ENCODE peak calls at places on chromosomes 5 and 9, in nine cellular contexts. Q is OCI-LY7, R is lower lobe of right lung, H is uterus, V is neural progenitor cell, K is ovary, X is fibroblast of lung, Y is pancreas, I is IMR-90. E is an unnamed sample.
A peak's percentile ranks its signal among the peaks of the same experiment; 100 is the strongest.

GRCh38 chr9:77305622-77306365 is 128.5 kb downstream of the VPS13A start:
- DNase-seq in Q (no peak), R (no peak), H (no peak), V (no peak), K (no peak), X (peak; percentile 26), Y (no peak), I (peak; percentile 43), E (no peak)

GRCh38 chr9:135126480-135127187 is 39.2 kb downstream of the OLFM1 start:
- DNase-seq in Q (no peak), R (no peak), H (no peak), V (no peak), K (no peak), X (no peak), Y (peak; percentile 35), I (no peak), E (peak; percentile 94)

GRCh38 chr9:138061631-138062030 is 184.0 kb downstream of the CACNA1B start:
- DNase-seq in Q (no peak), R (no peak), H (no peak), V (no peak), K (no peak), X (no peak), Y (no peak), I (no peak), E (no peak)

GRCh38 chr5:172496671-172497371 is 42.5 kb upstream of the SH3PXD2B start:
- DNase-seq in Q (no peak), R (no peak), H (peak; percentile 59), V (no peak), K (peak; percentile 48), X (no peak), Y (no peak), I (no peak), E (peak; percentile 70)

GRCh38 chr9:29750062-29750461 is 2176.8 kb upstream of the C9orf72 start:
- DNase-seq in Q (no peak), R (no peak), H (no peak), V (no peak), K (no peak), X (no peak), Y (no peak), I (no peak), E (no peak)

GRCh38 chr5:115586525-115587146 is 15.6 kb downstream of the TICAM2 start:
- DNase-seq in Q (peak; percentile 44), R (no peak), H (no peak), V (peak; percentile 31), K (no peak), X (peak; percentile 71), Y (no peak), I (peak; percentile 54), E (no peak)

GRCh38 chr5:148125641-148126040 is 42.7 kb upstream of the SPINK14 start:
- DNase-seq in Q (no peak), R (no peak), H (no peak), V (no peak), K (no peak), X (peak; percentile 19), Y (no peak), I (peak; percentile 8), E (no peak)

GRCh38 chr5:88089757-88090390 is 178.8 kb downstream of the TMEM161B start:
- DNase-seq in Q (no peak), R (no peak), H (no peak), V (peak; percentile 16), K (no peak), X (no peak), Y (no peak), I (no peak), E (no peak)

GRCh38 chr9:128863647-128864046 is 18.1 kb downstream of the KYAT1 start:
- DNase-seq in Q (peak; percentile 80), R (peak; percentile 87), H (peak; percentile 75), V (peak; percentile 85), K (peak; percentile 79), X (peak; percentile 51), Y (peak; percentile 88), I (peak; percentile 36), E (peak; percentile 86)

GRCh38 chr5:154593091-154593490 is 115.1 kb upstream of the HAND1 start:
- DNase-seq in Q (no peak), R (no peak), H (no peak), V (no peak), K (no peak), X (peak; percentile 83), Y (no peak), I (peak; percentile 56), E (no peak)

GRCh38 chr9:101093620-101094019 is 65.1 kb downstream of the PLPPR1 start:
- DNase-seq in Q (no peak), R (no peak), H (no peak), V (no peak), K (no peak), X (no peak), Y (no peak), I (no peak), E (no peak)

DNA sequence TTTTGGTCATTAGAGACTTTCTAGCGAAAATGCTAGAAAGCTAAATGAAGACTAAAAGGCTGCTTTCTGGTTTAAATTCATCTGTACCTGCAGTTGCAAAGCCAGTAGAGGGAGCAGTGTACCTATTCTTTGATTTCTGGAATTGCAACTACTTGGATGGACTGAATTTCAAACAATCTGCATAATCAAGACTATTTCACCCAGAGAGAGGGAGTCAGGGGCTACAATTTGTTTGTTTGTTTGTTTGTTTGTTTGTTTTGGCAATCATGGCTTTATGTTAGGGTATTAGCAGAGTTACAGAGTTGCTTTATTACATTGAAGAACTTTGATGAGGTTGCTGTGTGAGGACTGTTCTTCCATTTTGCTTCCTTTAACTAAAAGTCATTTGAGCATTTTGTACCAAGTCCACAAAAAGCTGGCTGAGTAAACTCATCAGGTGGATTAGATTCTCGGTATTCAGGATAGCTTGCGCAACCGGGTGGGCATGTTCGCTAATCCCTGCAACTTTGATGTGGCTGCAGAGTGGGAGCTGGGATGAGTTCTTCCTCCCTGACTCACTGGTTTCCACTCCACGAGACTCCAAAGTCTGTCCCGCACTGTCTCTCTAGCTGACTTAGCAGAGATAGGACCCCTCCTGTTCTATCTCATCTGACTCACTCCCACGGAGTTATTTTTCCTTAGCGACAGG is 80.0 kb upstream of the TUT7 start:
- DNase-seq in Q (peak; percentile 48), R (no peak), H (peak; percentile 85), V (peak; percentile 64), K (peak; percentile 81), X (peak; percentile 86), Y (no peak), I (peak; percentile 79), E (peak; percentile 60)
- TF ChIP-seq CTCF in Q (peak; percentile 91), R (peak; percentile 74), H (peak; percentile 69), V (peak; percentile 90), K (peak; percentile 80), X (peak; percentile 85), Y (peak; percentile 57), I (peak; percentile 89), E (peak; percentile 72)

GRCh38 chr5:27241564-27242257 is 203.3 kb upstream of the CDH9 start:
- DNase-seq in Q (no peak), R (no peak), H (no peak), V (no peak), K (no peak), X (peak; percentile 98), Y (no peak), I (peak; percentile 97), E (no peak)
- TF ChIP-seq CTCF in Q (no peak), R (no peak), H (no peak), V (no peak), K (no peak), X (peak; percentile 42), Y (no peak), I (peak; percentile 56), E (no peak)

DNA sequence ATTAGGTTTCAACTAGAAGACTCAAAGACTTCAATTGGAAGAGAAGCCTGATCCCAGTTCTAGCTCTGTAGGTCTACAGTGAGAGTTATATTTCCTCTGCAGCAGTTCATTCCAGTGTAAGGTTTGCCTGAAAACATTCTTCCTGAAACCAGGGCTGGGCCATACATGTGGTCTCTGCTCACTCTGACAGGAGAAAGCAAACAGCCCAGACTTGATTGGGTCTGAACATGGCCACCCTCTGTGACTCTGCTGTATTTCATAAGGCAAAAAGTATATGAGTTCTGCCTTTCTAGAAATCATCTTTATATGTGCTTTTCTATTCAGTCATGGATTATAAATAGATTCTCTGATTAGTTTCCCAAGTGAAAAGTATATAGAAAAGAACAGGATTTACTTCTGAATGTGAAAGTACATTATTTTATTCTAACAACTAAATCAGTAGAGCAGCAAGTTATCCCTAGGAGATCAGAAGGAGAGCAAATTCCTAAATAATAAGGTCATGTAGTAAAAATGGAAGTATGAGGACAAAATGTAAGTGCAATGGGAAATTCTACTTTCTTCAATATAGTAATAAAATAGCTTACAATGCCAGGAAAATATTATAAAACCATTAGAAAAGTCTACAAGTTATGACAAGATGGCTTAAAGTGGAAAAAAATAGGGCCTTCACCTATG is 144.3 kb downstream of the EFNA5 start:
- DNase-seq in Q (no peak), R (no peak), H (no peak), V (no peak), K (no peak), X (no peak), Y (no peak), I (peak; percentile 36), E (no peak)
- TF ChIP-seq CTCF in Q (no peak), R (no peak), H (no peak), V (no peak), K (no peak), X (no peak), Y (no peak), I (no peak), E (no peak)

DNA sequence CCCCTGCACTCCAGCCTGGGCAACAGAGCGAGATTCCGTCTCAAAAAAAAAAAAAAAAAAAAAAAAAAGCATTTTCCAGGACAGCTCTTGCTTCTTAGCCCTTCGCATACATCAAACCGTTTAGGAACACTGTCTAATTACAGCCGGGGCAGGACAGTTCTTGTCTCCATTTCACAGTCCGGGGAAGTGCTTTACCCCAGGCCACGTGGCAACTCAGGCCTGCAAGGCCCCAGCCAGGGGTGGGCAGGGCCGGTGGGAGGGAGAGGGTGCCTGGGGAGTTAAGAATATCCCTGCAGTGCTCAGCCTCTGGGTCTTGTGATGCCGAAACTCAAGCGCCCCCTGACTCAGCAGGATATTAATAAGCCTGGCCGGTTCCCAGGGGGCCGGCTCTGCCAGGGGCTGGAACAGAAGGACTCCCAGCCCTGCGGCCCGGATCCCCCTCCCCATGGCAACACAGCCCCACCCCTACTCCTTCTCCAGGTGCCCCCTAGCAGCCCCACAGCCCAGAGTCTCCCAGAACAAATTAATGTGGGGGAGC is 45.1 kb downstream of the PLPP7 start:
- DNase-seq in Q (no peak), R (peak; percentile 41), H (no peak), V (no peak), K (no peak), X (peak; percentile 60), Y (no peak), I (peak; percentile 38), E (peak; percentile 94)
- TF ChIP-seq CTCF in Q (no peak), R (no peak), H (no peak), V (no peak), K (no peak), X (no peak), Y (no peak), I (no peak), E (no peak)

GRCh38 chr5:140060816-140061215 is 17.7 kb upstream of the NRG2 start:
- DNase-seq in Q (no peak), R (no peak), H (no peak), V (no peak), K (no peak), X (no peak), Y (no peak), I (no peak), E (no peak)
- TF ChIP-seq CTCF in Q (no peak), R (no peak), H (no peak), V (no peak), K (no peak), X (no peak), Y (no peak), I (no peak), E (no peak)

E was measured in psoas muscle.